ENCODE peak calls at places on chromosomes 16 and 17, in four cellular contexts. One of them, this sample, is unnamed.
A peak's percentile ranks its signal among the peaks of the same experiment; 100 is the strongest.

GRCh38 chr16:69672998-69673713 is 53.2 kb downstream of the NQO1 start:
- DNase-seq in stomach: no peak
- DNase-seq in endothelial cell of umbilical vein: no peak
- DNase-seq in prostate gland: no peak
- DNase-seq in this sample: no peak

GRCh38 chr17:1647802-1648581 is 1.7 kb downstream of the RILP start:
- DNase-seq in endothelial cell of umbilical vein: peak; percentile 40
- DNase-seq in stomach: peak; percentile 44
- DNase-seq in prostate gland: peak; percentile 32
- DNase-seq in this sample: peak; percentile 85

GRCh38 chr16:2152695-2153506 is 2.7 kb upstream of the TRAF7 start:
- DNase-seq in stomach: peak; percentile 48
- DNase-seq in prostate gland: no peak
- DNase-seq in endothelial cell of umbilical vein: no peak
- DNase-seq in this sample: no peak

GRCh38 chr16:49849037-49849436 is 6.9 kb downstream of the ZNF423 start:
- DNase-seq in prostate gland: no peak
- DNase-seq in endothelial cell of umbilical vein: no peak
- DNase-seq in stomach: no peak
- DNase-seq in this sample: no peak

GRCh38 chr16:21302454-21302853 is 24.4 kb upstream of the CRYM start:
- DNase-seq in prostate gland: no peak
- DNase-seq in stomach: no peak
- DNase-seq in endothelial cell of umbilical vein: no peak
- DNase-seq in this sample: no peak

GRCh38 chr17:42067371-42068180 is 17.2 kb upstream of the C17orf113 start:
- DNase-seq in stomach: peak; percentile 74
- DNase-seq in prostate gland: peak; percentile 61
- DNase-seq in endothelial cell of umbilical vein: peak; percentile 57
- DNase-seq in this sample: peak; percentile 75

GRCh38 chr17:40777459-40777858 is 4.9 kb downstream of the KRT27 start:
- DNase-seq in prostate gland: no peak
- DNase-seq in endothelial cell of umbilical vein: no peak
- DNase-seq in stomach: no peak
- DNase-seq in this sample: no peak

GRCh38 chr16:68062910-68063393 is 22.2 kb upstream of the NFATC3 start:
- DNase-seq in prostate gland: no peak
- DNase-seq in stomach: peak; percentile 25
- DNase-seq in endothelial cell of umbilical vein: no peak
- DNase-seq in this sample: peak; percentile 35

GRCh38 chr16:27355610-27356009 is 41.8 kb downstream of the IL4R start:
- DNase-seq in prostate gland: no peak
- DNase-seq in endothelial cell of umbilical vein: peak; percentile 46
- DNase-seq in stomach: peak; percentile 33
- DNase-seq in this sample: peak; percentile 82

GRCh38 chr16:77721752-77722314 is 481 bp upstream of the NUDT7 start:
- DNase-seq in prostate gland: no peak
- DNase-seq in endothelial cell of umbilical vein: no peak
- DNase-seq in stomach: no peak
- DNase-seq in this sample: no peak

GRCh38 chr16:66081967-66082366 is 284.5 kb upstream of the CDH5 start:
- DNase-seq in prostate gland: no peak
- DNase-seq in stomach: no peak
- DNase-seq in endothelial cell of umbilical vein: no peak
- DNase-seq in this sample: no peak

GRCh38 chr17:79942591-79943353 is 92.9 kb downstream of the TBC1D16 start:
- DNase-seq in prostate gland: no peak
- DNase-seq in stomach: no peak
- DNase-seq in endothelial cell of umbilical vein: peak; percentile 32
- DNase-seq in this sample: peak; percentile 70

GRCh38 chr16:27921134-27921533 is 142.4 kb downstream of the GSG1L start:
- DNase-seq in stomach: no peak
- DNase-seq in endothelial cell of umbilical vein: no peak
- DNase-seq in prostate gland: no peak
- DNase-seq in this sample: no peak

GRCh38 chr16:48628359-48628985 is 18.5 kb upstream of the N4BP1 start:
- DNase-seq in stomach: peak; percentile 11
- DNase-seq in endothelial cell of umbilical vein: no peak
- DNase-seq in prostate gland: no peak
- DNase-seq in this sample: peak; percentile 11

GRCh38 chr16:87874639-87875472 is 5.5 kb upstream of the SLC7A5 start:
- DNase-seq in stomach: no peak
- DNase-seq in endothelial cell of umbilical vein: no peak
- DNase-seq in prostate gland: no peak
- DNase-seq in this sample: no peak

GRCh38 chr17:28372203-28372944 is 880 bp downstream of the SARM1 start:
- DNase-seq in stomach: no peak
- DNase-seq in endothelial cell of umbilical vein: peak; percentile 42
- DNase-seq in prostate gland: no peak
- DNase-seq in this sample: no peak

GRCh38 chr17:68457168-68457538 is at the start of gene WIPI1:
- DNase-seq in endothelial cell of umbilical vein: peak; percentile 61
- DNase-seq in stomach: no peak
- DNase-seq in prostate gland: peak; percentile 43
- DNase-seq in this sample: peak; percentile 82

DNA sequence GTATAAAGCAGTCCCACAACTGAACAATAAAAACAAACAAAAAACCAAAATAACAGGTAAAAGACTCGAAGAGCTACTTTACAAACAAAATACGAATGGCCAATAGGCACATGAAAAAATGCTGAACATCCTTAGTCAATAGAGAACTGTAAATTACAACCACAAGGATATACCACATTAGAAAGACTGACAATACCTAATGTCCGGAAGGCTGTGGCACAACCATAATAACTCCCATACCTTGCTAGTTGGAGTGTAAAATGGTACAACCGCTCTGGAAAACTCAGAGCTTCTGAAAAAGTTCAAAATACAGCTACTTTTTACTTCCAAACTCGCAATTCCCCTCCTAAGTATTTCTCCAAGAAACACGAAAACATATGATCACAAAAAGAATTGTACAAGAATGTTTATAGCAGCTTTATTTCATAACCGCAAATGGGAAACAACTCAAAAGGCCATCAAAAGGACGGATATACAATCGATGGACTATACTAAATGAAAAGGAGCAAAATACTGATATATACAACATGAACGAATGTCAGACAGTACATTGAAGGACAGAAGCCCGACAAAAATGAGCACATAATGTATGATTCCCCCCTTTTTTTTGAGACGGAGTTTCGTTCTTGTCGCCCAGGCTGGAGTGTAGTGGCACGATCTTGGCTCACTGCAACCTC is 2.3 kb downstream of the TP53 start:
- DNase-seq in endothelial cell of umbilical vein: no peak
- DNase-seq in stomach: no peak
- DNase-seq in prostate gland: no peak
- DNase-seq in this sample: no peak
- H3K4me3 ChIP-seq in endothelial cell of umbilical vein: no peak overlapping the region
- H3K4me3 ChIP-seq in stomach: peak overlapping the region; percentile 80
- H3K4me3 ChIP-seq in prostate gland: peak overlapping the region; percentile 66
- H3K4me3 ChIP-seq in this sample: peak overlapping the region; percentile 75

DNA sequence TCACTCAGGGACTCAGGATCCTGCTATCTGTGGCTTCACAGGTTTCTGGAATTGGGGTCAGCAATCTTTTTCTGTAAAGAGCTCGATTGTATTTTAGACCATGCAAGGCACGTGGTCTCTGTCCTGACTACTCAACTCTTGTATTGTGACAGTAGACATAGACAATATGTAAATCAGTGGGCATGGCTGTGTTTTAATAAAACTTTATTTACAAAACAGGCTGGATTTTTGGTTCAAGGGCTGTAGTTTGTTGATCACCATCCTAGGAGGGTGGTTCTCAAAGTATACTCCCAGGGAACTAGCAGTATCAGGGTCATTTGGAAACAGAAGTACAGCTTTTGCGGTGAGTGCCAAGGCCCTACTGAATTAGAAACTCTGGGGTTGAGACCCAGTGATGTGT is 108.2 kb upstream of the CRHR1 start:
- DNase-seq in prostate gland: no peak
- DNase-seq in endothelial cell of umbilical vein: no peak
- DNase-seq in stomach: no peak
- DNase-seq in this sample: no peak
- H3K27me3 ChIP-seq in prostate gland: no peaks in the 10 kb centered on the region
- H3K27me3 ChIP-seq in endothelial cell of umbilical vein: no peaks in the 10 kb centered on the region
- H3K27me3 ChIP-seq in stomach: no peaks in the 10 kb centered on the region
- H3K27me3 ChIP-seq in this sample: peaks cover under 1% of the 10 kb centered on the region

DNA sequence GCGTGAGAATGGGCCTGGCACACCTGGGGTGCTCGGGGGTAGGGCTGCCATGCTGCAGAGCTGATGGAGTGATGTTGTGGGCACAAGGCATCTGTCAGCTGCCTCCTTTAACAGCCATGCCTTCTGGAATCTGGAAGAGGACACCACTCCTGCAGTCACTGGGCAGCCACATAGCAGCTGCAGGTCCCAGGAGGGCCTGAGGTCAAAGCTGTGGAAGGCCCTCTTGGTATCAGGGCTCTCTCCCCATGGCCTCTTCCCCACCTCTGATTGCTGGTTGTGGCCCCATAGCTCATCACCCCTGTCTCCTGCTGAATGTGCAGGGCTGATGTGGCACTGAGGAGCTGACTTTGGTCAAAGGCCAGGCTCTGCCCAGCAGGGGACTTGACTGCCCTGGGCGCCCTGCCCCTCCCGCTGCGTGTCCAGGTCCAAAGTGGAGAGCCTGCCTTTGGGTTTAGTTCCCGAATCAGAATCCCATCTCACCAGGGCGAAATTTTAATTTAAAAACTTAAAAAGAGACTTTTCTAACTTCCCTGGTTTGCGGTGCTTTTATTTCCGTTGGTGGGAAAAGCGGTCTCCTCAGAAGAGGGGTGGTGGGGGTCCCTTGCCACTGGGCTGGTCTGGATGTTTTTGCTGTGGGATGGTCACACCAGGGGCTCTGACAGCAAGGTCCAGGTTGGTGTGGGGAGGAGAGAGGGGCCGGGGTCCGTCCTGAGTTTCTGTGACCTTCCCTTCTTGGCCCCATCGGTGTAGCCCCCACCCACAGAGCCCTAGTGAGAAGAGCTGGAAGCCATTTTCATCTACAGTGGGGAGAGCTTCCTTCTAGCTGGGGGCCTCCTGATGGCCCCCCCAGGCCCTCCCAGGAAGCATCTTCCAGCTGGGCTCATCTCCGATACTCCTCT is 5.9 kb downstream of the UBALD2 start:
- DNase-seq in prostate gland: no peak
- DNase-seq in stomach: no peak
- DNase-seq in endothelial cell of umbilical vein: no peak
- DNase-seq in this sample: no peak
- TF ChIP-seq POLR2AphosphoS5 in prostate gland: no peak
- TF ChIP-seq POLR2AphosphoS5 in stomach: no peak
- TF ChIP-seq POLR2AphosphoS5 in endothelial cell of umbilical vein: peak; percentile 11
- TF ChIP-seq POLR2AphosphoS5 in this sample: no peak

GRCh38 chr16:75559002-75559401 is 3.0 kb upstream of the TMEM231 start:
- DNase-seq in stomach: no peak
- DNase-seq in endothelial cell of umbilical vein: no peak
- DNase-seq in prostate gland: no peak
- DNase-seq in this sample: no peak

GRCh38 chr16:75565640-75566039 is 539 bp upstream of the GABARAPL2 start:
- DNase-seq in endothelial cell of umbilical vein: no peak
- DNase-seq in stomach: no peak
- DNase-seq in prostate gland: no peak
- DNase-seq in this sample: no peak

GRCh38 chr16:75555213-75555706 is 792 bp downstream of the TMEM231 start:
- DNase-seq in endothelial cell of umbilical vein: peak; percentile 90
- DNase-seq in prostate gland: peak; percentile 73
- DNase-seq in stomach: peak; percentile 67
- DNase-seq in this sample: peak; percentile 91

GRCh38 chr16:75555707-75556512 is at the start of gene TMEM231:
- DNase-seq in endothelial cell of umbilical vein: peak; percentile 91
- DNase-seq in prostate gland: peak; percentile 98
- DNase-seq in stomach: peak; percentile 97
- DNase-seq in this sample: peak; percentile 99

GRCh38 chr16:75559564-75560372 is 3.7 kb upstream of the TMEM231 start:
- DNase-seq in stomach: no peak
- DNase-seq in prostate gland: no peak
- DNase-seq in endothelial cell of umbilical vein: no peak
- DNase-seq in this sample: no peak
- H3K4me3 ChIP-seq in stomach: no peak overlapping the region
- H3K4me3 ChIP-seq in prostate gland: no peak overlapping the region
- H3K4me3 ChIP-seq in endothelial cell of umbilical vein: no peak overlapping the region
- H3K4me3 ChIP-seq in this sample: no peak overlapping the region

DNA sequence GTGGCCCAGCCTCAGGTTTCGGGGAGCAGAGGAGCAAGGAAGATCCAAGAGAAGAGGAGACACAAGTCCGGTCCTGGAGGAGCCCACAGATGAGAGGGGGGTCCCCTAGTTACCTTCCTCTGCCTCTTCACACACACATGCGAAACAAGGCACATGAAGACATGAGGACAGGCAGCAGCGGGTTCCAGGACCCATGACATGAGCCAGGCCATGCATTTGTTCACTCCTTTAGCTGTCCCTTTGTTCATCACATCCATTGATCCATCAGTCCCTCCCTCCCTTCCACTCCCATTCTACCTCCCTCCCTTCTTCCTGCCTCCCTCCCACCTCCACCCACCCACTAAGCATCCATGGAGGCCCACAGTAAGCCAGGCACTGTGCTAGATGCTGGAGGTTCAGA is 9.4 kb downstream of the PPY start:
- DNase-seq in stomach: no peak
- DNase-seq in prostate gland: no peak
- DNase-seq in endothelial cell of umbilical vein: no peak
- DNase-seq in this sample: no peak
- H3K27me3 ChIP-seq in stomach: no peaks in the 10 kb centered on the region
- H3K27me3 ChIP-seq in prostate gland: no peaks in the 10 kb centered on the region
- H3K27me3 ChIP-seq in endothelial cell of umbilical vein: peaks cover 9% of the 10 kb centered on the region
- H3K27me3 ChIP-seq in this sample: no peaks in the 10 kb centered on the region

GRCh38 chr17:82229686-82230626 is 1.1 kb downstream of the SLC16A3 start:
- DNase-seq in endothelial cell of umbilical vein: peak; percentile 31
- DNase-seq in prostate gland: no peak
- DNase-seq in stomach: no peak
- DNase-seq in this sample: peak; percentile 78
- TF ChIP-seq POLR2AphosphoS5 in endothelial cell of umbilical vein: no peak
- TF ChIP-seq POLR2AphosphoS5 in prostate gland: no peak
- TF ChIP-seq POLR2AphosphoS5 in stomach: no peak
- TF ChIP-seq POLR2AphosphoS5 in this sample: no peak